ENCODE peak calls at places on chromosome 18, in six cellular contexts. M is PC-3, A is hippocampal formation, O is H54, W is NCI-H1092, C is DMS79 treated with DMSO at 0.1 percent for 48 hours. H is an unnamed sample.

GRCh38 chr18:63285332-63285731 is 34.2 kb downstream of the BCL2 start:
- DNase-seq in M (no peak), A (no peak), O (no peak), W (no peak), C (no peak), H (no peak)

GRCh38 chr18:75678662-75679061 is 251.2 kb upstream of the SMIM21 start:
- DNase-seq in M (no peak), A (no peak), O (no peak), W (no peak), C (no peak), H (no peak)

GRCh38 chr18:32893915-32894314 is 121.1 kb upstream of the KLHL14 start:
- DNase-seq in M (peak), A (no peak), O (no peak), W (no peak), C (no peak), H (no peak)

GRCh38 chr18:35501369-35501768 is 3.6 kb upstream of the INO80C start:
- DNase-seq in M (no peak), A (no peak), O (no peak), W (no peak), C (no peak), H (no peak)

GRCh38 chr18:28512357-28512756 is 335.4 kb upstream of the CDH2 start:
- DNase-seq in M (no peak), A (no peak), O (no peak), W (no peak), C (no peak), H (no peak)

GRCh38 chr18:23317975-23318675 is 135.0 kb upstream of the RIOK3 start:
- DNase-seq in M (peak), A (no peak), O (no peak), W (no peak), C (no peak), H (no peak)

GRCh38 chr18:38940475-38940862 is 1374.9 kb upstream of the CELF4 start:
- DNase-seq in M (peak), A (no peak), O (no peak), W (no peak), C (no peak), H (no peak)

GRCh38 chr18:23882616-23883276 is 131.8 kb upstream of the TTC39C start:
- DNase-seq in M (no peak), A (no peak), O (no peak), W (no peak), C (no peak), H (no peak)

GRCh38 chr18:58416704-58417683 is 211.9 kb downstream of the ALPK2 start:
- DNase-seq in M (peak), A (no peak), O (no peak), W (no peak), C (no peak), H (no peak)

GRCh38 chr18:63518178-63519012 is 23.8 kb upstream of the SERPINB12 start:
- DNase-seq in M (peak), A (peak), O (peak), W (peak), C (peak), H (peak)

GRCh38 chr18:36871801-36872200 is 42.9 kb downstream of the KIAA1328 start:
- DNase-seq in M (no peak), A (no peak), O (no peak), W (no peak), C (no peak), H (no peak)

GRCh38 chr18:39635966-39636365 is 2070.4 kb upstream of the CELF4 start:
- DNase-seq in M (peak), A (no peak), O (no peak), W (no peak), C (no peak), H (no peak)

GRCh38 chr18:58315041-58315440 is 271.0 kb downstream of the NEDD4L start:
- DNase-seq in M (peak), A (no peak), O (no peak), W (no peak), C (no peak), H (no peak)

GRCh38 chr18:44715245-44715644 is 34.6 kb downstream of the SETBP1 start:
- DNase-seq in M (peak), A (no peak), O (no peak), W (no peak), C (no peak), H (no peak)

GRCh38 chr18:52190195-52190594 is 149.8 kb upstream of the DCC start:
- DNase-seq in M (no peak), A (no peak), O (no peak), W (no peak), C (no peak), H (no peak)

GRCh38 chr18:63832470-63832869 is 55.0 kb upstream of the SERPINB2 start:
- DNase-seq in M (peak), A (no peak), O (no peak), W (no peak), C (no peak), H (no peak)

GRCh38 chr18:48884306-48885235 is 66.2 kb downstream of the SMAD7 start:
- DNase-seq in M (no peak), A (no peak), O (no peak), W (no peak), C (no peak), H (no peak)

GRCh38 chr18:2905802-2906521 is 59.2 kb downstream of the EMILIN2 start:
- DNase-seq in M (peak), A (no peak), O (no peak), W (no peak), C (no peak), H (no peak)

GRCh38 chr18:6001867-6002266 is 106.5 kb upstream of the TMEM200C start:
- DNase-seq in M (no peak), A (no peak), O (no peak), W (no peak), C (no peak), H (no peak)

GRCh38 chr18:79857082-79857661 is 59.4 kb downstream of the KCNG2 start:
- DNase-seq in M (no peak), A (no peak), O (no peak), W (peak), C (peak), H (no peak)

GRCh38 chr18:7464245-7464966 is 102.7 kb upstream of the PTPRM start:
- DNase-seq in M (peak), A (no peak), O (no peak), W (no peak), C (no peak), H (no peak)

GRCh38 chr18:70380915-70381896 is 92.4 kb downstream of the SOCS6 start:
- DNase-seq in M (no peak), A (peak), O (no peak), W (no peak), C (no peak), H (peak)

GRCh38 chr18:8153887-8154583 is 455.2 kb upstream of the RAB12 start:
- DNase-seq in M (peak), A (no peak), O (peak), W (no peak), C (no peak), H (no peak)

GRCh38 chr18:40810371-40810770 is 1144.7 kb upstream of the PIK3C3 start:
- DNase-seq in M (peak), A (no peak), O (no peak), W (no peak), C (no peak), H (no peak)

GRCh38 chr18:60202702-60203101 is 169.9 kb downstream of the MC4R start:
- DNase-seq in M (no peak), A (no peak), O (no peak), W (no peak), C (no peak), H (no peak)

H was measured in substantia nigra.